ENCODE peak calls at places on chromosomes 6 and 20, in ten cellular contexts. I is ovary, Q is A549, H is breast epithelium, O is transverse colon, F is IMR-90, Y is thyroid gland, B is body of pancreas, M is esophagus muscularis mucosa, R is H1. D is an unnamed sample. For H3K4me1, the result is how much of the 10 kb centered on the place peaks cover.

GRCh38 chr6:22271044-22271443 is 25.8 kb downstream of the PRL start:
- DNase-seq in F (peak), Q (no peak), M (no peak), B (no peak), R (no peak), Y (no peak), I (no peak), H (no peak), O (no peak), D (no peak)

GRCh38 chr20:63395723-63396122 is 34.6 kb upstream of the CHRNA4 start:
- DNase-seq in B (no peak), R (no peak), O (no peak), Q (no peak), Y (no peak), F (no peak), H (no peak), I (no peak), M (no peak), D (no peak)

GRCh38 chr6:90103056-90103793 is 193.4 kb downstream of the BACH2 start:
- DNase-seq in O (no peak), R (no peak), I (no peak), M (no peak), Y (no peak), Q (peak), H (no peak), F (no peak), B (no peak), D (no peak)

GRCh38 chr6:4665489-4666417 is 110.5 kb upstream of the CDYL start:
- DNase-seq in I (no peak), F (peak), B (no peak), R (no peak), M (no peak), H (no peak), Y (no peak), O (no peak), Q (no peak), D (no peak)

GRCh38 chr20:53157443-53158408 is 185.6 kb downstream of the TSHZ2 start:
- DNase-seq in M (no peak), F (peak), B (peak), I (peak), O (peak), Q (peak), R (peak), Y (peak), H (no peak), D (no peak)

GRCh38 chr6:27312146-27312949 is at the start of gene POM121L2:
- DNase-seq in R (no peak), Q (peak), O (peak), H (peak), F (peak), Y (peak), B (peak), I (peak), M (no peak), D (no peak)

GRCh38 chr6:37631295-37631694 is 66.4 kb downstream of the MDGA1 start:
- DNase-seq in O (no peak), Y (no peak), F (no peak), I (no peak), Q (no peak), R (no peak), H (no peak), M (no peak), B (no peak), D (no peak)

GRCh38 chr6:7073810-7074525 is 33.8 kb upstream of the RREB1 start:
- DNase-seq in Y (no peak), B (peak), R (no peak), F (no peak), O (peak), M (no peak), H (no peak), I (peak), Q (no peak), D (peak)

GRCh38 chr6:34497411-34497810 is 31.5 kb downstream of the PACSIN1 start:
- DNase-seq in M (no peak), I (no peak), B (no peak), Y (no peak), Q (no peak), O (no peak), H (no peak), R (no peak), F (no peak), D (no peak)

GRCh38 chr20:24948939-24949679 is at the start of gene CST7:
- DNase-seq in Y (no peak), O (peak), F (no peak), M (no peak), B (no peak), I (no peak), H (no peak), R (no peak), Q (no peak), D (no peak)

GRCh38 chr20:44776977-44777376 is 31.3 kb downstream of the KCNK15 start:
- DNase-seq in H (no peak), R (no peak), Q (peak), Y (peak), B (no peak), I (no peak), O (no peak), F (peak), M (no peak), D (no peak)

GRCh38 chr6:17394192-17394611 is 807 bp downstream of the CAP2 start:
- DNase-seq in Q (peak), F (peak), Y (peak), B (peak), M (no peak), I (peak), H (peak), O (peak), R (no peak), D (peak)

GRCh38 chr20:41072099-41072798 is 43.6 kb downstream of the TOP1 start:
- DNase-seq in Y (peak), O (no peak), R (no peak), B (no peak), H (peak), M (no peak), F (peak), I (peak), Q (no peak), D (peak)

GRCh38 chr6:4066029-4066755 is 12.7 kb downstream of the FAM217A start:
- DNase-seq in F (no peak), H (no peak), I (no peak), R (no peak), M (no peak), Q (no peak), B (no peak), Y (no peak), O (no peak), D (no peak)

GRCh38 chr20:33825340-33826269 is 14.5 kb downstream of the CHMP4B start:
- DNase-seq in I (no peak), Q (no peak), B (peak), Y (no peak), H (no peak), O (no peak), F (no peak), R (no peak), M (no peak), D (no peak)

GRCh38 chr20:33827629-33828325 is 16.6 kb downstream of the CHMP4B start:
- DNase-seq in O (no peak), B (no peak), F (peak), Y (no peak), Q (no peak), I (no peak), R (no peak), M (no peak), H (no peak), D (no peak)

GRCh38 chr20:33824852-33825251 is 13.7 kb downstream of the CHMP4B start:
- DNase-seq in R (no peak), M (no peak), F (no peak), O (no peak), B (no peak), Q (no peak), Y (no peak), H (no peak), I (no peak), D (no peak)

GRCh38 chr20:33827109-33827508 is 16.0 kb downstream of the CHMP4B start:
- DNase-seq in M (no peak), B (no peak), F (no peak), I (no peak), Y (no peak), H (no peak), Q (no peak), R (no peak), O (no peak), D (no peak)

GRCh38 chr20:33826270-33826897 is 15.2 kb downstream of the CHMP4B start:
- DNase-seq in M (no peak), O (no peak), B (peak), I (no peak), Y (no peak), Q (peak), R (no peak), F (no peak), H (no peak), D (no peak)
- H3K4me1 ChIP-seq in M (half or more), O (half or more), B (half or more), I (under half), Y (half or more), Q (under half), R (under half), F (under half), H (under half), D (under half)

GRCh38 chr20:48826883-48827771 is 672 bp downstream of the PREX1 start:
- DNase-seq in I (no peak), R (no peak), H (no peak), Q (peak), B (peak), M (no peak), F (no peak), Y (peak), O (peak), D (peak)

GRCh38 chr20:48823960-48824497 is 3.8 kb downstream of the PREX1 start:
- DNase-seq in B (no peak), H (no peak), I (no peak), R (no peak), Y (no peak), M (no peak), Q (no peak), O (no peak), F (peak), D (no peak)

GRCh38 chr20:48824830-48825550 is 2.8 kb downstream of the PREX1 start:
- DNase-seq in Y (no peak), R (no peak), B (no peak), H (no peak), M (no peak), Q (no peak), O (no peak), F (no peak), I (no peak), D (no peak)

GRCh38 chr20:48826064-48826463 is 1.7 kb downstream of the PREX1 start:
- DNase-seq in M (no peak), Y (no peak), B (no peak), Q (no peak), O (no peak), I (no peak), H (no peak), R (peak), F (no peak), D (no peak)

GRCh38 chr20:48825551-48825885 is 2.3 kb downstream of the PREX1 start:
- DNase-seq in M (no peak), O (no peak), F (no peak), I (no peak), H (no peak), R (no peak), B (no peak), Y (no peak), Q (no peak), D (no peak)
- TF ChIP-seq POLR2A in M (no peak), O (no peak), F (no peak), I (no peak), H (no peak), R (no peak), B (no peak), Y (no peak), Q (no peak), D (no peak)

GRCh38 chr20:49583343-49583668 is 15.4 kb upstream of the PTGIS start:
- DNase-seq in O (no peak), M (no peak), I (no peak), F (no peak), Q (no peak), B (no peak), H (no peak), R (no peak), Y (no peak), D (no peak)
- H3K4me1 ChIP-seq in O (under half), M (half or more), I (under half), F (under half), Q (half or more), B (under half), H (under half), R (under half), Y (under half), D (under half)

DNA sequence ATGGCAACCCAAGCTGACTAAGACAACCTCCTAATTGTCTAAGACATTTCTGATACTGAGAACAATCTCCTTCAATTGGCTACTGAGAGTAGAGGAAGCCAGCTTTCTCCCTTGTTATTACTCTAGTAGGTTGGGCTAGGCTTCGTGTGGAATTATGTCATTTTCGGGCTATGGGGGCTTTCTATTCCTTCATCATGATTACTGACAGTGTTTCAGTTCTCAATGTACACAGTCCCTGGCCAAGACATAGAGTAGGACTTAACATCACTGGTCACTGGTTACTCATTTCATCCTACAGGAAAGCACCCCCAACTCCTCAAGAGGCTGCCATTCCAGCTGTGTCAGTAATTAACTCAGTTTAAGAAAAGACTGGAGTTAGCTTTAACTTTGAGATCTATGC is 100.0 kb downstream of the KIF6 start:
- DNase-seq in I (no peak), M (no peak), H (no peak), Q (no peak), F (no peak), Y (no peak), O (no peak), B (no peak), R (no peak), D (no peak)
- TF ChIP-seq POLR2A in I (no peak), M (no peak), H (no peak), Q (no peak), F (no peak), Y (no peak), O (no peak), B (no peak), R (no peak), D (no peak)

DNA sequence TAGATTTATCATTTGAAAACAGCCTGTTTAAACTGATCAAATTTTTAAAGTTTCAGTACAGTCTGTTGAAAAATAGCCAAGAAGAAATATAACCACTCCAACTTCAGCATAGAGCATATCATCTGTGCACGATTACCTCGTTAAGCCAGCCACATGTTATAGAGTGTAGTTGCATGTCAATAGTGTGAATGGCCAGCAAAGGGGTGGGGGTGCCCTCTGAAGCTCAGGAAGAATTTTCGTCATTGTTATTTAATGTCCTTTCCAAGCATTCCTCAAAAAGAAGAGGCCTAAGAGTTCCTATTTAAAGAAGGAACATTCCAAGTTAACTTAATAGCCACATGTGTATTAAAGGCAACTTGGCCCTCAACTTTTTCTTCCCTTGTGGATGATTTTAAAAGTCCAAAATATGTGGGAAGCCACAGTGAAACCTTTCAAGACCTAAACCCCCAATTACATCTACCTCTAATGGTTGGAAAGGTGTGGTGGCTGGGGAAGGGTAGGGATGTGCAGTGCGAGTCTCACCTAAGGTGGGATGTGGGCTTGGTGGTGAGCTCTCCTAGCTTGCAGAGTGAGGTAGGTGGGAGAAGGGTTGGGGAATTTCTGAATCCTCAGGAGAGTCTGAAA is 1.8 kb upstream of the CCN2 start:
- DNase-seq in I (no peak), B (no peak), Y (no peak), M (no peak), Q (no peak), R (no peak), H (no peak), F (no peak), O (no peak), D (no peak)
- H3K4me1 ChIP-seq in I (under half), B (under half), Y (under half), M (half or more), Q (half or more), R (under half), H (under half), F (under half), O (under half), D (under half)